ENCODE peak calls at places on chromosomes 11 and 22, in eight cellular contexts. One of them, this sample, is unnamed.

GRCh38 chr11:10913996-10914514 is 56.2 kb upstream of the ZBED5 start:
- DNase-seq in nephron progenitor cell: no peak
- DNase-seq in left ventricle myocardium inferior: no peak
- DNase-seq in left colon: no peak
- DNase-seq in AG04450: no peak
- DNase-seq in cardiac fibroblast: peak
- DNase-seq in stimulated activated CD8-positive, alpha-beta memory T cell treated with anti-CD3 and anti-CD28 coated beads, Interleukin-15, amount 100 ng/mL, for 24 hours: no peak
- DNase-seq in islet precursor cell: no peak
- DNase-seq in this sample: no peak

GRCh38 chr11:17473071-17473744 is 3.4 kb downstream of the ABCC8 start:
- DNase-seq in nephron progenitor cell: peak
- DNase-seq in left ventricle myocardium inferior: no peak
- DNase-seq in left colon: no peak
- DNase-seq in AG04450: no peak
- DNase-seq in cardiac fibroblast: peak
- DNase-seq in stimulated activated CD8-positive, alpha-beta memory T cell treated with anti-CD3 and anti-CD28 coated beads, Interleukin-15, amount 100 ng/mL, for 24 hours: no peak
- DNase-seq in islet precursor cell: peak
- DNase-seq in this sample: no peak

GRCh38 chr11:35654711-35655110 is 7.9 kb upstream of the TRIM44 start:
- DNase-seq in nephron progenitor cell: no peak
- DNase-seq in left ventricle myocardium inferior: no peak
- DNase-seq in left colon: no peak
- DNase-seq in AG04450: no peak
- DNase-seq in cardiac fibroblast: no peak
- DNase-seq in stimulated activated CD8-positive, alpha-beta memory T cell treated with anti-CD3 and anti-CD28 coated beads, Interleukin-15, amount 100 ng/mL, for 24 hours: no peak
- DNase-seq in islet precursor cell: no peak
- DNase-seq in this sample: no peak

GRCh38 chr22:36301384-36301828 is 48.5 kb downstream of the APOL1 start:
- DNase-seq in nephron progenitor cell: peak
- DNase-seq in left ventricle myocardium inferior: peak
- DNase-seq in left colon: peak
- DNase-seq in AG04450: peak
- DNase-seq in cardiac fibroblast: peak
- DNase-seq in stimulated activated CD8-positive, alpha-beta memory T cell treated with anti-CD3 and anti-CD28 coated beads, Interleukin-15, amount 100 ng/mL, for 24 hours: peak
- DNase-seq in islet precursor cell: peak
- DNase-seq in this sample: peak

GRCh38 chr22:25364281-25364680 is 144.8 kb downstream of the CRYBB2 start:
- DNase-seq in nephron progenitor cell: no peak
- DNase-seq in left ventricle myocardium inferior: no peak
- DNase-seq in left colon: no peak
- DNase-seq in AG04450: no peak
- DNase-seq in cardiac fibroblast: no peak
- DNase-seq in stimulated activated CD8-positive, alpha-beta memory T cell treated with anti-CD3 and anti-CD28 coated beads, Interleukin-15, amount 100 ng/mL, for 24 hours: no peak
- DNase-seq in islet precursor cell: no peak
- DNase-seq in this sample: peak

GRCh38 chr22:46007848-46008261 is 30.9 kb upstream of the WNT7B start:
- DNase-seq in nephron progenitor cell: no peak
- DNase-seq in left ventricle myocardium inferior: peak
- DNase-seq in left colon: no peak
- DNase-seq in AG04450: peak
- DNase-seq in cardiac fibroblast: peak
- DNase-seq in stimulated activated CD8-positive, alpha-beta memory T cell treated with anti-CD3 and anti-CD28 coated beads, Interleukin-15, amount 100 ng/mL, for 24 hours: no peak
- DNase-seq in islet precursor cell: peak
- DNase-seq in this sample: peak

GRCh38 chr11:69380921-69381581 is 87.1 kb downstream of the MYEOV start:
- DNase-seq in nephron progenitor cell: no peak
- DNase-seq in left ventricle myocardium inferior: no peak
- DNase-seq in left colon: no peak
- DNase-seq in AG04450: no peak
- DNase-seq in cardiac fibroblast: no peak
- DNase-seq in stimulated activated CD8-positive, alpha-beta memory T cell treated with anti-CD3 and anti-CD28 coated beads, Interleukin-15, amount 100 ng/mL, for 24 hours: no peak
- DNase-seq in islet precursor cell: peak
- DNase-seq in this sample: peak

GRCh38 chr22:31866918-31867317 is 77.4 kb upstream of the YWHAH start:
- DNase-seq in nephron progenitor cell: no peak
- DNase-seq in left ventricle myocardium inferior: no peak
- DNase-seq in left colon: no peak
- DNase-seq in AG04450: no peak
- DNase-seq in cardiac fibroblast: no peak
- DNase-seq in stimulated activated CD8-positive, alpha-beta memory T cell treated with anti-CD3 and anti-CD28 coated beads, Interleukin-15, amount 100 ng/mL, for 24 hours: no peak
- DNase-seq in islet precursor cell: no peak
- DNase-seq in this sample: no peak

GRCh38 chr11:63879598-63879997 is 37.4 kb downstream of the RCOR2 start:
- DNase-seq in nephron progenitor cell: no peak
- DNase-seq in left ventricle myocardium inferior: no peak
- DNase-seq in left colon: no peak
- DNase-seq in AG04450: no peak
- DNase-seq in cardiac fibroblast: no peak
- DNase-seq in stimulated activated CD8-positive, alpha-beta memory T cell treated with anti-CD3 and anti-CD28 coated beads, Interleukin-15, amount 100 ng/mL, for 24 hours: no peak
- DNase-seq in islet precursor cell: no peak
- DNase-seq in this sample: no peak

GRCh38 chr11:75721852-75722668 is 4.4 kb downstream of the MOGAT2 start:
- DNase-seq in nephron progenitor cell: no peak
- DNase-seq in left ventricle myocardium inferior: no peak
- DNase-seq in left colon: peak
- DNase-seq in AG04450: no peak
- DNase-seq in cardiac fibroblast: no peak
- DNase-seq in stimulated activated CD8-positive, alpha-beta memory T cell treated with anti-CD3 and anti-CD28 coated beads, Interleukin-15, amount 100 ng/mL, for 24 hours: no peak
- DNase-seq in islet precursor cell: peak
- DNase-seq in this sample: no peak

GRCh38 chr11:81644239-81644840 is 1089.3 kb downstream of the FAM181B start:
- DNase-seq in nephron progenitor cell: peak
- DNase-seq in left ventricle myocardium inferior: no peak
- DNase-seq in left colon: peak
- DNase-seq in AG04450: no peak
- DNase-seq in cardiac fibroblast: peak
- DNase-seq in stimulated activated CD8-positive, alpha-beta memory T cell treated with anti-CD3 and anti-CD28 coated beads, Interleukin-15, amount 100 ng/mL, for 24 hours: no peak
- DNase-seq in islet precursor cell: peak
- DNase-seq in this sample: no peak

This sample was measured in aorta.